ENCODE peak calls at places on chromosomes 2 and 18, in five cellular contexts. I is uterus, Y is IMR-90, T is right lobe of liver, J is A549. E is an unnamed sample.

GRCh38 chr18:58819051-58819450 is 45.6 kb upstream of the ZNF532 start:
- DNase-seq in I (no peak), Y (no peak), T (no peak), J (no peak), E (no peak)

GRCh38 chr2:101114268-101114783 is 36.9 kb downstream of the TBC1D8 start:
- DNase-seq in I (no peak), Y (no peak), T (no peak), J (no peak), E (no peak)

GRCh38 chr2:126774290-126774689 is 118.3 kb downstream of the GYPC start:
- DNase-seq in I (no peak), Y (no peak), T (no peak), J (no peak), E (no peak)

GRCh38 chr2:146108993-146109392 is 1589.1 kb upstream of the ZEB2 start:
- DNase-seq in I (no peak), Y (peak; percentile 65), T (no peak), J (no peak), E (no peak)

GRCh38 chr2:96531872-96532505 is 4.6 kb upstream of the ARID5A start:
- DNase-seq in I (peak; percentile 94), Y (peak; percentile 99), T (peak; percentile 68), J (peak; percentile 58), E (peak; percentile 96)

GRCh38 chr2:106863387-106863786 is 22.6 kb downstream of the ST6GAL2 start:
- DNase-seq in I (no peak), Y (no peak), T (no peak), J (no peak), E (no peak)

GRCh38 chr2:240896871-240897692 is 1.1 kb upstream of the MAB21L4 start:
- DNase-seq in I (no peak), Y (no peak), T (peak; percentile 91), J (no peak), E (no peak)

GRCh38 chr18:49537232-49537876 is 24.5 kb upstream of the LIPG start:
- DNase-seq in I (no peak), Y (no peak), T (no peak), J (no peak), E (no peak)

GRCh38 chr2:127829845-127830246 is 18.9 kb upstream of the WDR33 start:
- DNase-seq in I (no peak), Y (no peak), T (no peak), J (no peak), E (peak; percentile 64)

GRCh38 chr2:66446178-66446860 is 11.4 kb downstream of the MEIS1 start:
- DNase-seq in I (peak; percentile 72), Y (no peak), T (no peak), J (no peak), E (no peak)

GRCh38 chr2:106104332-106105062 is 89.6 kb downstream of the UXS1 start:
- DNase-seq in I (no peak), Y (peak; percentile 66), T (peak; percentile 64), J (peak; percentile 75), E (peak; percentile 45)

GRCh38 chr2:234136461-234136860 is 86.0 kb downstream of the SPP2 start:
- DNase-seq in I (no peak), Y (no peak), T (no peak), J (no peak), E (no peak)

GRCh38 chr2:83686863-83687262 is 772.2 kb downstream of the SUCLG1 start:
- DNase-seq in I (no peak), Y (no peak), T (peak; percentile 57), J (no peak), E (no peak)

GRCh38 chr2:217433522-217433921 is 569.3 kb downstream of the TNS1 start:
- DNase-seq in I (peak; percentile 45), Y (peak; percentile 28), T (no peak), J (no peak), E (no peak)

GRCh38 chr2:136327162-136327852 is 209.4 kb upstream of the CXCR4 start:
- DNase-seq in I (no peak), Y (peak; percentile 53), T (no peak), J (no peak), E (peak; percentile 47)

GRCh38 chr2:23563673-23564617 is 179.0 kb downstream of the KLHL29 start:
- DNase-seq in I (no peak), Y (peak; percentile 69), T (no peak), J (no peak), E (peak; percentile 87)

GRCh38 chr2:195498839-195499490 is 158.1 kb upstream of the SLC39A10 start:
- DNase-seq in I (no peak), Y (peak; percentile 74), T (no peak), J (no peak), E (no peak)

GRCh38 chr2:14137643-14138042 is 494.9 kb upstream of the LRATD1 start:
- DNase-seq in I (no peak), Y (no peak), T (no peak), J (no peak), E (no peak)

GRCh38 chr2:15640291-15640711 is 48.6 kb downstream of the DDX1 start:
- DNase-seq in I (no peak), Y (peak; percentile 86), T (no peak), J (no peak), E (no peak)

GRCh38 chr2:24010477-24011277 is 792 bp downstream of the MFSD2B start:
- DNase-seq in I (no peak), Y (no peak), T (no peak), J (no peak), E (no peak)

GRCh38 chr2:55954306-55955035 is 30.9 kb upstream of the EFEMP1 start:
- DNase-seq in I (peak; percentile 25), Y (peak; percentile 73), T (no peak), J (no peak), E (no peak)

GRCh38 chr18:45589559-45590041 is 25.7 kb upstream of the SLC14A2 start:
- DNase-seq in I (peak; percentile 56), Y (peak; percentile 91), T (no peak), J (no peak), E (no peak)

GRCh38 chr18:45588284-45588683 is 27.0 kb upstream of the SLC14A2 start:
- DNase-seq in I (peak; percentile 53), Y (peak; percentile 56), T (no peak), J (no peak), E (no peak)

GRCh38 chr18:45590060-45590537 is 25.2 kb upstream of the SLC14A2 start:
- DNase-seq in I (peak; percentile 56), Y (peak; percentile 6), T (no peak), J (no peak), E (no peak)

GRCh38 chr18:45590546-45590945 is 24.7 kb upstream of the SLC14A2 start:
- DNase-seq in I (peak; percentile 43), Y (no peak), T (no peak), J (no peak), E (no peak)

GRCh38 chr18:45588831-45589558 is 26.3 kb upstream of the SLC14A2 start:
- DNase-seq in I (peak; percentile 61), Y (peak; percentile 60), T (no peak), J (peak; percentile 3), E (no peak)
- TF ChIP-seq POLR2A in I (no peak), Y (no peak), T (no peak), J (no peak), E (no peak)

GRCh38 chr18:50751490-50751889 is 68.3 kb downstream of the MRO start:
- DNase-seq in I (no peak), Y (no peak), T (no peak), J (no peak), E (peak; percentile 38)

GRCh38 chr18:50753311-50753710 is 66.5 kb downstream of the MRO start:
- DNase-seq in I (no peak), Y (no peak), T (no peak), J (no peak), E (no peak)

GRCh38 chr18:50750546-50750945 is 69.3 kb downstream of the MRO start:
- DNase-seq in I (no peak), Y (no peak), T (no peak), J (no peak), E (no peak)

GRCh38 chr18:50749945-50750344 is 69.9 kb downstream of the MRO start:
- DNase-seq in I (no peak), Y (no peak), T (no peak), J (no peak), E (no peak)

GRCh38 chr18:50751947-50752346 is 67.9 kb downstream of the MRO start:
- DNase-seq in I (no peak), Y (no peak), T (no peak), J (no peak), E (no peak)
- TF ChIP-seq POLR2A in I (no peak), Y (no peak), T (no peak), J (no peak), E (no peak)

GRCh38 chr18:21612125-21613100 is at the start of gene SNRPD1:
- DNase-seq in I (peak; percentile 92), Y (peak; percentile 90), T (peak; percentile 90), J (peak; percentile 78), E (peak; percentile 99)
- TF ChIP-seq POLR2A in I (peak; percentile 33), Y (peak; percentile 92), T (peak; percentile 76), J (peak; percentile 68), E (peak; percentile 50)

GRCh38 chr2:29900971-29901633 is 20.3 kb downstream of the ALK start:
- DNase-seq in I (no peak), Y (no peak), T (no peak), J (no peak), E (no peak)
- TF ChIP-seq POLR2A in I (no peak), Y (no peak), T (no peak), J (no peak), E (no peak)

DNA sequence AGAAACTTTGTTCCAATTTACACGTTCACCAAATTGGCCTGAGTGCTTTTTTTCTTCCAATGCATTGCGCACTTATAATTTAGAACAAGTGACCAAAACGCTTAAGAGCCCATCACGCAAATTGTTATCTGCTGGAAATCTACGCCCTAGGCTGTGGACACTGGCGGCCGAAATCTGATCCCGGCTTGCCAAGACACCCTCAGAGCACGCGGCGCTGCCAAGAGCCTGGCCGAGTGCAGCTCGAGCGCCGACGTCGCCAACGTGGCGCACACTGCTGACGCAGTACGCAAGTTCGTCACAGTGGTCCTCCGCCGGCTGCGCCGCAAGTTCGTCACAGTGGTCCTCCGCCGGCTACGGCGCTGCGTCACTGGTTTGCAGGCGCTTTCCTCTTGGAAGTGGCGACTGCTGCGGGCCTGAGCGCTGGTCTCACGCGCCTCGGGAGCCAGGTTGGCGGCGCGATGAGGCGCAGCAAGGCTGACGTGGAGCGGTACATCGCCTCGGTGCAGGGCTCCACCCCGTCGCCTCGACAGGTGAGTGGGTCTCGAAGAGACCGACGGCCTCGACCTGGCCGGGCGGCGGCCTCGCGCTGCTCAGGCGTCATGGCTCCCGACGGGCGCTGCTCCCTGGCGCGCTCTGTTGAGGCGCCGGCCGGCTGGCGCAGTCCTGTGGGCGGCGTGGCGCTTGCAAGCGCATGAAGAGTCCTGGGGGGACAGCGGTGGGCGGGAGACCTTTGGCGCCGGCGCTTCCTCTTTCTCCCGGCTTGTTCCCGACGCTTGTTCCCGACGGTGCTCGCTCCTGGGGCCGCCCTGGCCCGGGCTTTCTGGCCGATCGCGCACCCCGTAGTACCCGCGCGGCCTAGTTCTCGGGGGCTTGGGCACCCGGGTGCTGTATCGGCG is at the start of gene RANBP2:
- DNase-seq in I (peak; percentile 96), Y (peak; percentile 99), T (peak; percentile 97), J (peak; percentile 63), E (peak; percentile 99)
- TF ChIP-seq POLR2A in I (peak; percentile 84), Y (peak; percentile 89), T (peak; percentile 92), J (peak; percentile 93), E (peak; percentile 98)

E was measured in upper lobe of left lung.